ENCODE peak calls at places on chromosomes 2 and 18, in four cellular contexts. E is body of pancreas, X is NB4, R is tibial nerve. L is an unnamed sample.

GRCh38 chr18:28757466-28758008 is 580.6 kb upstream of the CDH2 start:
- DNase-seq in E (no peak), X (no peak), R (no peak), L (no peak)

GRCh38 chr2:219293736-219294201 is 14.6 kb downstream of the DNAJB2 start:
- DNase-seq in E (no peak), X (no peak), R (no peak), L (peak)

GRCh38 chr2:236360486-236360885 is 96.3 kb upstream of the ASB18 start:
- DNase-seq in E (no peak), X (no peak), R (no peak), L (peak)

GRCh38 chr2:169799555-169799954 is 884 bp downstream of the SSB start:
- DNase-seq in E (no peak), X (peak), R (no peak), L (no peak)

GRCh38 chr2:104236491-104236890 is 617.4 kb upstream of the POU3F3 start:
- DNase-seq in E (no peak), X (no peak), R (no peak), L (no peak)

GRCh38 chr2:19235308-19235707 is 123.1 kb downstream of the OSR1 start:
- DNase-seq in E (no peak), X (no peak), R (no peak), L (no peak)

GRCh38 chr18:45658756-45659155 is 43.5 kb downstream of the SLC14A2 start:
- DNase-seq in E (no peak), X (no peak), R (no peak), L (no peak)

GRCh38 chr2:168920504-168921157 is 19.5 kb downstream of the G6PC2 start:
- DNase-seq in E (no peak), X (peak), R (no peak), L (no peak)

DNA sequence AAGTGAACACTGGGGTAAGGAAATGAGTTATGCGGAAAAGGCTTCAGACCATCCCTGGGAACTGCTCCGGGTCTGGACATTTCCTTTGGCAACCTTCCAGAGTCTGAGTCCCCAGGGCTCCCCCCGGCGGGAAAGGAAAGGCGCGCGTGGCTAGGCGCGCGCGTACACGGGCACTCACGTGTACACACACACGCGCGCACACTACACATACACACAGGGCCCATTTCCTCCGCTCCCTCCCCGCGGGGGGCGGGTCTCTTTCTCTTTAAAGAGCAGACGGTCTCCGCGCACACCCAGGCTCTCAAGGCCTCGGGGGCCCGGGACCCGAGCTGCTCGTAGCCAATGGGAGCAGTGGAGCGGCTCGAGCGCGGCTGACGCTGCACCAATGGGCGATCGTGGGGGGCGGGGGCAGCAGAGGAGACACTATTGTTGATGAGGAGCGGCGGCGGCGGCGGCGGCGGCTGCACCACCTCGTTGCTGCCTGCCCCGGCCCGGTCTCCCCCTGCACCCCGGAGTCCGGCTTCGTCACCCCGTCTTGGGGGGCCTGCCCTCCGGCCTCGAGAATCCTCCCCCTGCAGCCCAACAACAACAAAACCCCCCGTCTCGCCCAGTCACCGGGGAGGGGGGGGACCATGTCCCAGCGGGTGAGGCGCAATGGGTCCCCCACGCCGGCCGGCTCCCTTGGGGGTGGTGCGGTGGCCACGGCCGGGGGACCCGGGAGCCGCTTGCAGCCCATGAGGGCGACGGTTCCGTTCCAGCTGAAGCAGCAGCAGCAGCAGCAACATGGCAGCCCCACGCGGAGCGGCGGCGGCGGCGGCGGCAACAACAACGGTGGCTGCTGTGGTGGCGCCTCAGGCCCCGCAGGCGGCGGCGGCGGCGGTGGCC is at the start of gene FAM117B:
- DNase-seq in E (peak), X (peak), R (peak), L (peak)
- TF ChIP-seq POLR2A in E (peak), X (peak), R (peak), L (peak)

GRCh38 chr2:240133401-240133800 is 2.7 kb downstream of the COPS9 start:
- DNase-seq in E (no peak), X (no peak), R (no peak), L (peak)

GRCh38 chr2:240134956-240135520 is 1.1 kb downstream of the COPS9 start:
- DNase-seq in E (no peak), X (no peak), R (no peak), L (peak)

GRCh38 chr2:240135706-240136012 is 446 bp downstream of the COPS9 start:
- DNase-seq in E (no peak), X (no peak), R (no peak), L (no peak)

GRCh38 chr2:240136013-240136670 is at the start of gene COPS9:
- DNase-seq in E (peak), X (peak), R (peak), L (peak)

DNA sequence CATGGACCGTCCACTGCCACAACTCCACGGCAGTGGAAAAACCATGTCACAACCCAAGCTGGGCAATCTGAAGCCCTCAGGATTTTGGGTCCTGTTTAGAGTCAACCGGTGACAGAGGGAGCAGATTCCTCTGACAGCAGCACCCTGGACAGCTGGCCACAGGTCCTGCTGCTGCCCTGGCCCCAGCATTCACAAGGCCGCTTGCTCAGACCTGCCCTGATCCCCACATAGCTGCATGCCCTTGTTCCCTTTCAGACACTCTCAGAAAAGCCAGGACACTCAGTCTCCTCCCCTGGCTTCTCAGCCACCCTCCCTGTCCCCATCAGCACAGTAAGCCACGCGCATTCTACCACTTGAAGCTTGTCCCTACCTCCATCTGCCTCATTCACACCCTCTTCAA is 1.6 kb downstream of the COPS9 start:
- DNase-seq in E (no peak), X (no peak), R (no peak), L (no peak)
- H3K4me3 ChIP-seq in E (no peak), X (peak), R (no peak), L (no peak)

DNA sequence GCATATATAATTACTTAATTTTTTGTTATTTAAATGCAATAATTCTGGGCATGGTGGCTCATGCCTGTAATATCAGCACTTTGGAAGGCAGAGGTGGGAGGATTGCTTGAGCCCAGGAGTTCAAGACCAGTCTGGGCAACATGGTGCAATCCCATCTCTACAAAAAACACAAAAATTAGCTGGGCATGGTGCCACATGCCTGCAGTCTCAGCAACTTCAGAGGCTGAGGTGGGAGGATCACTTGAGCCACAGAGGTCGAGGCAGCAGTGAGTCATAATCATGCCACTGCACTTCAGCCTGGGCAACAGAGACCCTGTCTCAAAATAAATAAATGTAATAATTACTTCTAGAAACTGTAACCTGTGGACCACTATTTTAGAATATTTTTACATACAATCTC is 21.5 kb upstream of the TMEM87B start:
- DNase-seq in E (no peak), X (peak), R (no peak), L (no peak)
- TF ChIP-seq CTCF in E (no peak), X (no peak), R (no peak), L (no peak)

DNA sequence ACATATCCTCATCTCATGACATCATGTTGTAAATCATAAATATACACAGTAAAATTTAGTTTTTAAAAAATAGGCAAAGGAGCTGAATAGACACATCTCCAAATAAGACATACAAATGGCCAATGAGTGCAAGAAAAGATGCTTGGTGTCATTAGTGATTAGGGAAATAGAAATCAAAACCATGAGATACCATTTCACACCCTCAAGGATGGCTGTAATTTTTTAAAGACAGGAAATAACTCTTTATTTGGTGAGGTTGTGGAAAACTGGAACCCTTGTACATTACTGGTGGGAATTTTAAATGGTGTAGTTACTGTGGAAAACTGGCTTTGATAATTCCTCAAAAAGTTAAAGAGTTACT is 141.6 kb downstream of the PTRHD1 start:
- DNase-seq in E (no peak), X (no peak), R (no peak), L (no peak)
- TF ChIP-seq POLR2A in E (no peak), X (no peak), R (no peak), L (no peak)

GRCh38 chr18:10119528-10119927 is 205.7 kb downstream of the VAPA start:
- DNase-seq in E (no peak), X (no peak), R (no peak), L (no peak)
- H3K4me3 ChIP-seq in E (no peak), X (no peak), R (no peak), L (no peak)

DNA sequence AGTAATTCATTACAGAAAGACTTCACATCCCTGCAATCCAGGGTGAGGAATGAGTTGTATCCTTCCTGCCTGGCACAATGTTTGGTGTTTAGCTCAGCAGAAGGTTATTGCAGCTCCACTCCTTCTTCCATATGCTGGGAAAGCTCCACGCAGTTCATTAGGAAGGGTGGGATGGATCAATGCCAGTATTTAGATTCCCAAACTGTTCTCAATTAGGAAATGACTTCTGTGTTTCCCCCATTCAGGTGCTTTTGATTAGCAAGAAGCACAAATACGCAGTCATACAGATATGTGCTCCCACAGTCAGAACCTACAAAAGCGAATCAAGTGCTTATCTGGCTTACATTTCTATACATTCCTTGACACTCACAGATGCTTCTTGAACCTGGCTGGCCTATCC is 340.6 kb downstream of the NYAP2 start:
- DNase-seq in E (no peak), X (no peak), R (no peak), L (no peak)
- TF ChIP-seq CTCF in E (no peak), X (no peak), R (no peak), L (no peak)

GRCh38 chr2:8138923-8139667 is 542.8 kb upstream of the ID2 start:
- DNase-seq in E (no peak), X (no peak), R (no peak), L (no peak)
- TF ChIP-seq POLR2A in E (no peak), X (no peak), R (no peak), L (no peak)

DNA sequence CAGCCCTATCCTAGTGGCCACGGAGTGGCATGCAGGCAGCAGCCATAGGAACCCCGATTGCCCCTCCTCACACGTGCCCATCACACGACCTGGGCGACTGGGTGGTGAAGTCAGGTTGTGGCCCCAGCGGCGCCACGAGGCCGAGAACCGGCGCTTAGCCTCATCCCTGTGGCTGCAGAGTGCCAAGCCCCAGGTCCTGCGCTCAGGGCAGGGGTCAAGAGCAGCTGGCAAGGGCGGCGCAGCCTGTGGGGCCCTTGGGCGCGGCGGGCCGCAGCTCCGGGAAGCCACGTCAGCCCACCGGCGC is 73.3 kb downstream of the RPIA start:
- DNase-seq in E (no peak), X (no peak), R (no peak), L (no peak)
- H3K4me3 ChIP-seq in E (no peak), X (no peak), R (peak), L (no peak)